ENCODE peak calls at places on chromosome 1, in ten cellular contexts. One of them, this sample, is unnamed.
A peak's percentile ranks its signal among the peaks of the same experiment; 100 is the strongest.

GRCh38 chr1:109181085-109181806 is 32.5 kb upstream of the SARS1 start:
- DNase-seq in amniotic epithelial cell: no peak
- DNase-seq in activated T-helper 1 cell treated with anti-CD3 and anti-CD28 coated beads, Interleukin-12 subunit alpha, Interleukin-12 subunit beta, Interleukin-2, Interleukin-4 antibody, amounts not matched to agents 30 ng/mL and 10 ng/mL and 1 ng/mL, durations not matched to agents 14 hours and 24 hours and 36 hours: no peak
- DNase-seq in stimulated activated CD4-positive, alpha-beta T cell treated with anti-CD3 and anti-CD28 coated beads, Interleukin-2, amount 100 ng/mL, for 24 hours: no peak
- DNase-seq in cardiac fibroblast: peak; percentile 39
- DNase-seq in OCI-M1: peak; percentile 56
- DNase-seq in fibroblast of mammary gland: peak; percentile 24
- DNase-seq in hippocampal formation: no peak
- DNase-seq in AML-193: no peak
- DNase-seq in KG1: no peak
- DNase-seq in this sample: no peak

GRCh38 chr1:43648448-43648847 is 1.5 kb upstream of the KDM4A start:
- DNase-seq in cardiac fibroblast: no peak
- DNase-seq in activated T-helper 1 cell treated with anti-CD3 and anti-CD28 coated beads, Interleukin-12 subunit alpha, Interleukin-12 subunit beta, Interleukin-2, Interleukin-4 antibody, amounts not matched to agents 30 ng/mL and 10 ng/mL and 1 ng/mL, durations not matched to agents 14 hours and 24 hours and 36 hours: no peak
- DNase-seq in amniotic epithelial cell: peak; percentile 76
- DNase-seq in KG1: no peak
- DNase-seq in fibroblast of mammary gland: peak; percentile 26
- DNase-seq in hippocampal formation: no peak
- DNase-seq in AML-193: peak; percentile 82
- DNase-seq in stimulated activated CD4-positive, alpha-beta T cell treated with anti-CD3 and anti-CD28 coated beads, Interleukin-2, amount 100 ng/mL, for 24 hours: no peak
- DNase-seq in OCI-M1: peak; percentile 19
- DNase-seq in this sample: no peak

GRCh38 chr1:212699839-212700596 is at the start of gene BATF3:
- DNase-seq in stimulated activated CD4-positive, alpha-beta T cell treated with anti-CD3 and anti-CD28 coated beads, Interleukin-2, amount 100 ng/mL, for 24 hours: peak; percentile 73
- DNase-seq in AML-193: no peak
- DNase-seq in activated T-helper 1 cell treated with anti-CD3 and anti-CD28 coated beads, Interleukin-12 subunit alpha, Interleukin-12 subunit beta, Interleukin-2, Interleukin-4 antibody, amounts not matched to agents 30 ng/mL and 10 ng/mL and 1 ng/mL, durations not matched to agents 14 hours and 24 hours and 36 hours: peak; percentile 37
- DNase-seq in hippocampal formation: no peak
- DNase-seq in amniotic epithelial cell: no peak
- DNase-seq in fibroblast of mammary gland: no peak
- DNase-seq in OCI-M1: no peak
- DNase-seq in KG1: no peak
- DNase-seq in cardiac fibroblast: no peak
- DNase-seq in this sample: no peak

GRCh38 chr1:226666714-226667113 is 72.4 kb downstream of the ITPKB start:
- DNase-seq in stimulated activated CD4-positive, alpha-beta T cell treated with anti-CD3 and anti-CD28 coated beads, Interleukin-2, amount 100 ng/mL, for 24 hours: no peak
- DNase-seq in AML-193: peak; percentile 4
- DNase-seq in amniotic epithelial cell: no peak
- DNase-seq in OCI-M1: no peak
- DNase-seq in KG1: no peak
- DNase-seq in cardiac fibroblast: no peak
- DNase-seq in hippocampal formation: no peak
- DNase-seq in activated T-helper 1 cell treated with anti-CD3 and anti-CD28 coated beads, Interleukin-12 subunit alpha, Interleukin-12 subunit beta, Interleukin-2, Interleukin-4 antibody, amounts not matched to agents 30 ng/mL and 10 ng/mL and 1 ng/mL, durations not matched to agents 14 hours and 24 hours and 36 hours: no peak
- DNase-seq in fibroblast of mammary gland: no peak
- DNase-seq in this sample: no peak

GRCh38 chr1:158819461-158820443 is 11.4 kb upstream of the MNDA start:
- DNase-seq in AML-193: no peak
- DNase-seq in OCI-M1: peak; percentile 93
- DNase-seq in KG1: no peak
- DNase-seq in hippocampal formation: no peak
- DNase-seq in activated T-helper 1 cell treated with anti-CD3 and anti-CD28 coated beads, Interleukin-12 subunit alpha, Interleukin-12 subunit beta, Interleukin-2, Interleukin-4 antibody, amounts not matched to agents 30 ng/mL and 10 ng/mL and 1 ng/mL, durations not matched to agents 14 hours and 24 hours and 36 hours: no peak
- DNase-seq in cardiac fibroblast: peak; percentile 34
- DNase-seq in amniotic epithelial cell: peak; percentile 92
- DNase-seq in stimulated activated CD4-positive, alpha-beta T cell treated with anti-CD3 and anti-CD28 coated beads, Interleukin-2, amount 100 ng/mL, for 24 hours: peak; percentile 4
- DNase-seq in fibroblast of mammary gland: no peak
- DNase-seq in this sample: no peak

GRCh38 chr1:10687782-10688408 is 108.6 kb downstream of the CASZ1 start:
- DNase-seq in cardiac fibroblast: peak; percentile 61
- DNase-seq in hippocampal formation: no peak
- DNase-seq in amniotic epithelial cell: peak; percentile 24
- DNase-seq in stimulated activated CD4-positive, alpha-beta T cell treated with anti-CD3 and anti-CD28 coated beads, Interleukin-2, amount 100 ng/mL, for 24 hours: no peak
- DNase-seq in OCI-M1: no peak
- DNase-seq in fibroblast of mammary gland: peak; percentile 45
- DNase-seq in activated T-helper 1 cell treated with anti-CD3 and anti-CD28 coated beads, Interleukin-12 subunit alpha, Interleukin-12 subunit beta, Interleukin-2, Interleukin-4 antibody, amounts not matched to agents 30 ng/mL and 10 ng/mL and 1 ng/mL, durations not matched to agents 14 hours and 24 hours and 36 hours: no peak
- DNase-seq in KG1: no peak
- DNase-seq in AML-193: no peak
- DNase-seq in this sample: no peak

GRCh38 chr1:60865146-60865545 is 217.2 kb upstream of the NFIA start:
- DNase-seq in stimulated activated CD4-positive, alpha-beta T cell treated with anti-CD3 and anti-CD28 coated beads, Interleukin-2, amount 100 ng/mL, for 24 hours: no peak
- DNase-seq in OCI-M1: no peak
- DNase-seq in hippocampal formation: no peak
- DNase-seq in cardiac fibroblast: no peak
- DNase-seq in AML-193: no peak
- DNase-seq in amniotic epithelial cell: no peak
- DNase-seq in activated T-helper 1 cell treated with anti-CD3 and anti-CD28 coated beads, Interleukin-12 subunit alpha, Interleukin-12 subunit beta, Interleukin-2, Interleukin-4 antibody, amounts not matched to agents 30 ng/mL and 10 ng/mL and 1 ng/mL, durations not matched to agents 14 hours and 24 hours and 36 hours: no peak
- DNase-seq in fibroblast of mammary gland: no peak
- DNase-seq in KG1: no peak
- DNase-seq in this sample: no peak

GRCh38 chr1:44820945-44821715 is 12.8 kb downstream of the BTBD19 start:
- DNase-seq in cardiac fibroblast: no peak
- DNase-seq in AML-193: no peak
- DNase-seq in stimulated activated CD4-positive, alpha-beta T cell treated with anti-CD3 and anti-CD28 coated beads, Interleukin-2, amount 100 ng/mL, for 24 hours: no peak
- DNase-seq in KG1: no peak
- DNase-seq in fibroblast of mammary gland: no peak
- DNase-seq in OCI-M1: no peak
- DNase-seq in hippocampal formation: no peak
- DNase-seq in amniotic epithelial cell: no peak
- DNase-seq in activated T-helper 1 cell treated with anti-CD3 and anti-CD28 coated beads, Interleukin-12 subunit alpha, Interleukin-12 subunit beta, Interleukin-2, Interleukin-4 antibody, amounts not matched to agents 30 ng/mL and 10 ng/mL and 1 ng/mL, durations not matched to agents 14 hours and 24 hours and 36 hours: no peak
- DNase-seq in this sample: no peak

GRCh38 chr1:155466617-155466972 is 96.0 kb downstream of the ASH1L start:
- DNase-seq in fibroblast of mammary gland: no peak
- DNase-seq in cardiac fibroblast: no peak
- DNase-seq in stimulated activated CD4-positive, alpha-beta T cell treated with anti-CD3 and anti-CD28 coated beads, Interleukin-2, amount 100 ng/mL, for 24 hours: no peak
- DNase-seq in KG1: no peak
- DNase-seq in OCI-M1: no peak
- DNase-seq in amniotic epithelial cell: no peak
- DNase-seq in hippocampal formation: no peak
- DNase-seq in AML-193: no peak
- DNase-seq in activated T-helper 1 cell treated with anti-CD3 and anti-CD28 coated beads, Interleukin-12 subunit alpha, Interleukin-12 subunit beta, Interleukin-2, Interleukin-4 antibody, amounts not matched to agents 30 ng/mL and 10 ng/mL and 1 ng/mL, durations not matched to agents 14 hours and 24 hours and 36 hours: no peak
- DNase-seq in this sample: no peak

GRCh38 chr1:207084241-207084640 is 4.4 kb upstream of the C4BPB start:
- DNase-seq in amniotic epithelial cell: peak; percentile 71
- DNase-seq in stimulated activated CD4-positive, alpha-beta T cell treated with anti-CD3 and anti-CD28 coated beads, Interleukin-2, amount 100 ng/mL, for 24 hours: no peak
- DNase-seq in AML-193: no peak
- DNase-seq in fibroblast of mammary gland: no peak
- DNase-seq in cardiac fibroblast: no peak
- DNase-seq in OCI-M1: no peak
- DNase-seq in activated T-helper 1 cell treated with anti-CD3 and anti-CD28 coated beads, Interleukin-12 subunit alpha, Interleukin-12 subunit beta, Interleukin-2, Interleukin-4 antibody, amounts not matched to agents 30 ng/mL and 10 ng/mL and 1 ng/mL, durations not matched to agents 14 hours and 24 hours and 36 hours: no peak
- DNase-seq in hippocampal formation: no peak
- DNase-seq in KG1: no peak
- DNase-seq in this sample: no peak

GRCh38 chr1:170929835-170930554 is 5.3 kb upstream of the MROH9 start:
- DNase-seq in stimulated activated CD4-positive, alpha-beta T cell treated with anti-CD3 and anti-CD28 coated beads, Interleukin-2, amount 100 ng/mL, for 24 hours: no peak
- DNase-seq in hippocampal formation: peak; percentile 21
- DNase-seq in activated T-helper 1 cell treated with anti-CD3 and anti-CD28 coated beads, Interleukin-12 subunit alpha, Interleukin-12 subunit beta, Interleukin-2, Interleukin-4 antibody, amounts not matched to agents 30 ng/mL and 10 ng/mL and 1 ng/mL, durations not matched to agents 14 hours and 24 hours and 36 hours: peak; percentile 8
- DNase-seq in OCI-M1: peak; percentile 92
- DNase-seq in AML-193: peak; percentile 27
- DNase-seq in cardiac fibroblast: peak; percentile 78
- DNase-seq in amniotic epithelial cell: peak; percentile 42
- DNase-seq in KG1: peak; percentile 9
- DNase-seq in fibroblast of mammary gland: peak; percentile 81
- DNase-seq in this sample: peak; percentile 33

GRCh38 chr1:72397786-72398185 is 115.4 kb upstream of the NEGR1 start:
- DNase-seq in stimulated activated CD4-positive, alpha-beta T cell treated with anti-CD3 and anti-CD28 coated beads, Interleukin-2, amount 100 ng/mL, for 24 hours: no peak
- DNase-seq in OCI-M1: peak; percentile 50
- DNase-seq in hippocampal formation: no peak
- DNase-seq in amniotic epithelial cell: peak; percentile 79
- DNase-seq in KG1: no peak
- DNase-seq in activated T-helper 1 cell treated with anti-CD3 and anti-CD28 coated beads, Interleukin-12 subunit alpha, Interleukin-12 subunit beta, Interleukin-2, Interleukin-4 antibody, amounts not matched to agents 30 ng/mL and 10 ng/mL and 1 ng/mL, durations not matched to agents 14 hours and 24 hours and 36 hours: no peak
- DNase-seq in cardiac fibroblast: peak; percentile 82
- DNase-seq in fibroblast of mammary gland: peak; percentile 81
- DNase-seq in AML-193: no peak
- DNase-seq in this sample: no peak

GRCh38 chr1:118253310-118253903 is 68.4 kb upstream of the SPAG17 start:
- DNase-seq in KG1: no peak
- DNase-seq in activated T-helper 1 cell treated with anti-CD3 and anti-CD28 coated beads, Interleukin-12 subunit alpha, Interleukin-12 subunit beta, Interleukin-2, Interleukin-4 antibody, amounts not matched to agents 30 ng/mL and 10 ng/mL and 1 ng/mL, durations not matched to agents 14 hours and 24 hours and 36 hours: no peak
- DNase-seq in cardiac fibroblast: no peak
- DNase-seq in fibroblast of mammary gland: no peak
- DNase-seq in stimulated activated CD4-positive, alpha-beta T cell treated with anti-CD3 and anti-CD28 coated beads, Interleukin-2, amount 100 ng/mL, for 24 hours: no peak
- DNase-seq in amniotic epithelial cell: no peak
- DNase-seq in AML-193: no peak
- DNase-seq in hippocampal formation: no peak
- DNase-seq in OCI-M1: no peak
- DNase-seq in this sample: no peak

GRCh38 chr1:163295949-163296348 is 25.8 kb upstream of the NUF2 start:
- DNase-seq in fibroblast of mammary gland: no peak
- DNase-seq in cardiac fibroblast: no peak
- DNase-seq in stimulated activated CD4-positive, alpha-beta T cell treated with anti-CD3 and anti-CD28 coated beads, Interleukin-2, amount 100 ng/mL, for 24 hours: no peak
- DNase-seq in activated T-helper 1 cell treated with anti-CD3 and anti-CD28 coated beads, Interleukin-12 subunit alpha, Interleukin-12 subunit beta, Interleukin-2, Interleukin-4 antibody, amounts not matched to agents 30 ng/mL and 10 ng/mL and 1 ng/mL, durations not matched to agents 14 hours and 24 hours and 36 hours: no peak
- DNase-seq in amniotic epithelial cell: peak; percentile 8
- DNase-seq in AML-193: no peak
- DNase-seq in OCI-M1: no peak
- DNase-seq in KG1: no peak
- DNase-seq in hippocampal formation: no peak
- DNase-seq in this sample: no peak